ENCODE peak calls at places on chromosome 17, in five cellular contexts. A is body of pancreas, H is GM12878, Q is stomach, F is upper lobe of left lung. O is an unnamed sample.

GRCh38 chr17:5182597-5183409 is 8.9 kb downstream of the ZNF594 start:
- DNase-seq in Q (no peak), F (no peak), A (no peak), H (no peak), O (no peak)

GRCh38 chr17:8159459-8160223 is 3.1 kb downstream of the VAMP2 start:
- DNase-seq in F (no peak), A (no peak), H (no peak), Q (no peak), O (peak)

GRCh38 chr17:8413938-8414337 is 16.3 kb upstream of the RNF222 start:
- DNase-seq in F (no peak), H (no peak), Q (no peak), A (no peak), O (no peak)

GRCh38 chr17:44324571-44325275 is at the start of gene SLC25A39:
- DNase-seq in Q (peak), F (peak), H (no peak), A (peak), O (peak)

GRCh38 chr17:21008516-21008915 is 34.3 kb downstream of the USP22 start:
- DNase-seq in A (no peak), F (no peak), H (no peak), Q (no peak), O (no peak)

GRCh38 chr17:73639926-73640325 is 4.3 kb downstream of the SDK2 start:
- DNase-seq in F (no peak), A (peak), H (no peak), Q (peak), O (no peak)

GRCh38 chr17:55463600-55463999 is 42.0 kb upstream of the MMD start:
- DNase-seq in H (peak), Q (no peak), A (no peak), F (no peak), O (no peak)

GRCh38 chr17:81576621-81577277 is 24.6 kb upstream of the FAAP100 start:
- DNase-seq in A (no peak), H (no peak), Q (no peak), F (no peak), O (no peak)

GRCh38 chr17:45408611-45409421 is 23.9 kb downstream of the ARHGAP27 start:
- DNase-seq in A (no peak), Q (no peak), F (no peak), H (no peak), O (peak)

GRCh38 chr17:20203761-20204263 is 194.7 kb downstream of the SPECC1 start:
- DNase-seq in F (no peak), A (no peak), H (peak), Q (no peak), O (no peak)

GRCh38 chr17:64441772-64442549 is 7.0 kb upstream of the MILR1 start:
- DNase-seq in H (no peak), A (peak), F (no peak), Q (no peak), O (peak)

GRCh38 chr17:67585077-67585602 is 132.6 kb upstream of the NOL11 start:
- DNase-seq in A (no peak), Q (no peak), H (no peak), F (no peak), O (no peak)

GRCh38 chr17:81097943-81098308 is 63.0 kb downstream of the BAIAP2 start:
- DNase-seq in F (peak), Q (no peak), A (no peak), H (no peak), O (peak)

GRCh38 chr17:44464037-44464436 is 39.2 kb downstream of the GPATCH8 start:
- DNase-seq in F (no peak), A (no peak), H (no peak), Q (no peak), O (no peak)

GRCh38 chr17:59002126-59002525 is 104.6 kb downstream of the TRIM37 start:
- DNase-seq in A (no peak), H (no peak), F (no peak), Q (no peak), O (no peak)

GRCh38 chr17:75515229-75515522 is 161 bp downstream of the CASKIN2 start:
- DNase-seq in Q (no peak), H (no peak), A (no peak), F (no peak), O (no peak)

GRCh38 chr17:82647593-82648164 is 565 bp downstream of the WDR45B start:
- DNase-seq in A (peak), H (no peak), Q (peak), F (peak), O (peak)

GRCh38 chr17:69218986-69219385 is 9.6 kb downstream of the ABCA10 start:
- DNase-seq in Q (no peak), H (no peak), F (no peak), A (no peak), O (no peak)

GRCh38 chr17:34561328-34561727 is 18.1 kb upstream of the TMEM132E start:
- DNase-seq in F (no peak), H (no peak), A (no peak), Q (no peak), O (no peak)

GRCh38 chr17:79036181-79036580 is 12.2 kb downstream of the C1QTNF1 start:
- DNase-seq in Q (no peak), A (no peak), F (no peak), H (no peak), O (no peak)

GRCh38 chr17:78925662-78926555 is 722 bp upstream of the TIMP2 start:
- DNase-seq in F (peak), Q (peak), A (peak), H (no peak), O (peak)

GRCh38 chr17:17060001-17060929 is 18.0 kb downstream of the MPRIP start:
- DNase-seq in A (no peak), F (peak), Q (no peak), H (no peak), O (no peak)

GRCh38 chr17:69672924-69673323 is 258.4 kb downstream of the MAP2K6 start:
- DNase-seq in F (no peak), Q (no peak), H (no peak), A (no peak), O (no peak)

GRCh38 chr17:75681289-75681688 is 14.2 kb downstream of the SAP30BP start:
- DNase-seq in A (no peak), Q (no peak), F (no peak), H (no peak), O (peak)

GRCh38 chr17:58823051-58823525 is 67.4 kb downstream of the PPM1E start:
- DNase-seq in Q (no peak), F (no peak), A (no peak), H (no peak), O (no peak)

GRCh38 chr17:3318336-3318735 is 20.2 kb upstream of the OR3A1 start:
- DNase-seq in A (no peak), H (no peak), Q (no peak), F (no peak), O (no peak)

GRCh38 chr17:32569171-32570080 is 82.6 kb downstream of the CDK5R1 start:
- DNase-seq in H (peak), Q (no peak), F (no peak), A (no peak), O (no peak)

GRCh38 chr17:35214192-35214591 is 20.0 kb upstream of the SLC35G3 start:
- DNase-seq in F (no peak), Q (no peak), A (no peak), H (no peak), O (no peak)

GRCh38 chr17:37327341-37328090 is 48.3 kb upstream of the C17orf78 start:
- DNase-seq in F (no peak), Q (no peak), H (no peak), A (no peak), O (no peak)

GRCh38 chr17:31195305-31195704 is 100.5 kb downstream of the NF1 start:
- DNase-seq in Q (no peak), H (no peak), A (no peak), F (no peak), O (no peak)

DNA sequence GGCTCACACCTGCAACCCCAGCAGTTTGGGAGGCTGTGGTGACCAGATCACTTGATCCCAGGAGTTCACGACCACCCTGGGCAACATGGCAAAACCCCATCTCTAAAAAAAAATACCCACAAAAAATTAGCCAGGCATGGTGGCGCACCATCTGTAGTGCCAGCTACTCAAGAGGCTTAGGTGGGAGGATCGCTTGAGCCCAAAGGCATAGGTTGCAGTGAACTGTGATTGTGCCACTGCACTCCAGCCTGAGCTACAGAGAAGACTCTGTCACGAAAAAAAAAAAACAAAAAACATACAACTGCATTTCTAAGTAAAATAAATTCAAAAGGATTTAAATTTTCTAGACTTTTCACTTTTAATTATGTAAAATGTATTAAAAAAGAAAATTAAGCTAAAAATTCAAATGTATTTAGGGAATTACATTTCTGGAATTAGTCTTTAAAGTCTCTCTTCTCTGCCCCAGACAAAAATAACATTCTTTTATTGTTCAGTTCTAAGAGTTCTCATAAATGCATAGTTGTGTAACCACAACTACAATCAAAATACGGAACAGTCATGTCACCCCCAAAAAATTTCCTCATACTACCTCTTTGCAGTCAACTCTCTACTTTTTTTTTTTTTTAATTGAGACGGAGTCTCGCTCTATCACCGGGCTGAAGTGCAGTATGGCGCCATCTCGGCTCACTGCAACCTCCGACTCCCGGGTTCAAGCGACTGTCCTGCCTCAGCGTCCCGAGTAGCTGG is 14.1 kb downstream of the FAM222B start:
- DNase-seq in A (no peak), F (no peak), H (no peak), Q (peak), O (no peak)
- H3K27ac ChIP-seq in A (no peak), F (no peak), H (no peak), Q (no peak), O (no peak)

GRCh38 chr17:742147-742793 is 9.8 kb downstream of the GEMIN4 start:
- DNase-seq in Q (no peak), H (no peak), A (no peak), F (peak), O (no peak)
- TF ChIP-seq POLR2A in Q (no peak), H (peak), A (no peak), F (no peak), O (no peak)

GRCh38 chr17:77205396-77206124 is 64.8 kb downstream of the SEC14L1 start:
- DNase-seq in Q (no peak), A (no peak), H (peak), F (no peak), O (no peak)
- H3K27ac ChIP-seq in Q (no peak), A (no peak), H (peak), F (peak), O (no peak)

DNA sequence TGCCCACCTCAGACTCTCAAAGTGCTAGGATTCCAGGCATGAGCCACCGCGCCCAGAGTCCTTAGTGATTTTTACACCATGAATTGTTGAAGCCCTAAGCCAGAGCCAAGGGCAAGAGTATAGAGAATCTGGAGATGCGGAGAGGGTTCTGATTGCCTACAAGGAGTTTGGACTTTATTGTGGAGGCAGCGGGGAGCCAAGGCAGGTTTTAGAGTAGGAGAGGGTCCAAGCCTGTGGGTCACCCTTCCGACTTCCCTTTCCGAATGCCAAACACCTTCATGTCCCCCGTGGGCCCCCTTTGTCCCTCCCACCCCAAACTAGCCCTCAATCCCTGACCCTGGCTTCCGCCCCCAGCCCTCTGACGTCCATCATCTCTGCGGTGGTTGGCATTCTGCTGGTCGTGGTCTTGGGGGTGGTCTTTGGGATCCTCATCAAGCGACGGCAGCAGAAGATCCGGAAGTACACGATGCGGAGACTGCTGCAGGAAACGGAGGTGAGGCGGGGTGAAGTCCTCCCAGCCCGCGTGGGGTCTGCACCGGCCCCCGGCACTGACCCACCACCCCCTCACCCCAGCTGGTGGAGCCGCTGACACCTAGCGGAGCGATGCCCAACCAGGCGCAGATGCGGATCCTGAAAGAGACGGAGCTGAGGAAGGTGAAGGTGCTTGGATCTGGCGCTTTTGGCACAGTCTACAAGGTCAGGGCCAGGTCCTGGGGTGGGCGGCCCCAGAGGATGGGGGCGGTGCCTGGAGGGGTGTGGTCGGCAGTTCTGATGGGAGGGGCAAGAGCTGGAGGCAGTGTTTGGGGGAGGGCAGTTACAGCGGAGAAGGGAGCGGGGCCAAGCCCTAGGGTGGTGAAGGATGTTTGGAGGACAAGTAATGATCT is 7.1 kb downstream of the MIEN1 start:
- DNase-seq in F (peak), A (no peak), H (no peak), Q (no peak), O (no peak)
- TF ChIP-seq POLR2A in F (no peak), A (no peak), H (no peak), Q (no peak), O (no peak)